ENCODE peak calls at places on chromosomes 5 and 9, in four cellular contexts. One of them, this sample, is unnamed.

GRCh38 chr5:143401846-143402463 is 1.5 kb downstream of the NR3C1 start:
- DNase-seq in SK-N-SH: no peak
- DNase-seq in GM12878: no peak
- DNase-seq in A549: peak; percentile 70
- DNase-seq in this sample: peak; percentile 47

GRCh38 chr9:84575705-84576104 is 93.8 kb upstream of the NTRK2 start:
- DNase-seq in SK-N-SH: no peak
- DNase-seq in A549: no peak
- DNase-seq in GM12878: no peak
- DNase-seq in this sample: no peak

GRCh38 chr5:2135354-2135753 is 252.6 kb upstream of the IRX4 start:
- DNase-seq in A549: no peak
- DNase-seq in GM12878: no peak
- DNase-seq in SK-N-SH: no peak
- DNase-seq in this sample: no peak

GRCh38 chr5:181159286-181160143 is 12.1 kb downstream of the OR2V2 start:
- DNase-seq in SK-N-SH: peak; percentile 82
- DNase-seq in GM12878: no peak
- DNase-seq in A549: peak; percentile 87
- DNase-seq in this sample: peak; percentile 53

GRCh38 chr9:93960221-93960970 is 5.2 kb upstream of the BARX1 start:
- DNase-seq in SK-N-SH: peak; percentile 60
- DNase-seq in GM12878: no peak
- DNase-seq in A549: no peak
- DNase-seq in this sample: no peak

GRCh38 chr9:99162759-99163364 is 57.9 kb downstream of the TGFBR1 start:
- DNase-seq in A549: peak; percentile 42
- DNase-seq in GM12878: no peak
- DNase-seq in SK-N-SH: peak; percentile 45
- DNase-seq in this sample: peak; percentile 62

GRCh38 chr5:113900831-113901230 is 387.3 kb downstream of the YTHDC2 start:
- DNase-seq in GM12878: no peak
- DNase-seq in A549: no peak
- DNase-seq in SK-N-SH: no peak
- DNase-seq in this sample: no peak

GRCh38 chr9:136220017-136220729 is 15.2 kb upstream of the LHX3 start:
- DNase-seq in A549: peak; percentile 44
- DNase-seq in SK-N-SH: no peak
- DNase-seq in GM12878: no peak
- DNase-seq in this sample: no peak

GRCh38 chr5:79536193-79536906 is 22.4 kb upstream of the HOMER1 start:
- DNase-seq in SK-N-SH: no peak
- DNase-seq in GM12878: no peak
- DNase-seq in A549: no peak
- DNase-seq in this sample: no peak

GRCh38 chr5:128052764-128053163 is 30.8 kb upstream of the SLC12A2 start:
- DNase-seq in A549: no peak
- DNase-seq in SK-N-SH: no peak
- DNase-seq in GM12878: no peak
- DNase-seq in this sample: no peak

GRCh38 chr5:150789943-150790611 is 11.5 kb downstream of the SMIM3 start:
- DNase-seq in A549: peak; percentile 16
- DNase-seq in SK-N-SH: no peak
- DNase-seq in GM12878: peak; percentile 54
- DNase-seq in this sample: peak; percentile 87

GRCh38 chr5:139272471-139273321 is 20.8 kb upstream of the MATR3 start:
- DNase-seq in GM12878: no peak
- DNase-seq in A549: no peak
- DNase-seq in SK-N-SH: no peak
- DNase-seq in this sample: no peak

GRCh38 chr5:133489632-133490031 is 122.7 kb downstream of the FSTL4 start:
- DNase-seq in SK-N-SH: no peak
- DNase-seq in GM12878: no peak
- DNase-seq in A549: peak; percentile 40
- DNase-seq in this sample: no peak

GRCh38 chr5:107103522-107103921 is 567.2 kb downstream of the EFNA5 start:
- DNase-seq in A549: no peak
- DNase-seq in GM12878: no peak
- DNase-seq in SK-N-SH: no peak
- DNase-seq in this sample: no peak

GRCh38 chr5:65854931-65855330 is 71.4 kb upstream of the ERBIN start:
- DNase-seq in SK-N-SH: no peak
- DNase-seq in A549: no peak
- DNase-seq in GM12878: no peak
- DNase-seq in this sample: no peak

GRCh38 chr5:38367410-38367809 is 109.1 kb downstream of the EGFLAM start:
- DNase-seq in SK-N-SH: no peak
- DNase-seq in A549: no peak
- DNase-seq in GM12878: no peak
- DNase-seq in this sample: no peak

GRCh38 chr9:6460189-6460768 is 47.3 kb downstream of the UHRF2 start:
- DNase-seq in SK-N-SH: no peak
- DNase-seq in GM12878: no peak
- DNase-seq in A549: no peak
- DNase-seq in this sample: no peak

GRCh38 chr9:135167356-135167755 is 79.9 kb downstream of the OLFM1 start:
- DNase-seq in GM12878: no peak
- DNase-seq in A549: no peak
- DNase-seq in SK-N-SH: no peak
- DNase-seq in this sample: no peak

GRCh38 chr5:150245111-150245789 is 44.3 kb downstream of the CAMK2A start:
- DNase-seq in A549: no peak
- DNase-seq in GM12878: no peak
- DNase-seq in SK-N-SH: peak; percentile 92
- DNase-seq in this sample: no peak

GRCh38 chr5:53006920-53007890 is 18.1 kb downstream of the ITGA2 start:
- DNase-seq in A549: no peak
- DNase-seq in GM12878: no peak
- DNase-seq in SK-N-SH: no peak
- DNase-seq in this sample: peak; percentile 51

GRCh38 chr5:181173420-181174342 is 26.3 kb downstream of the OR2V2 start:
- DNase-seq in A549: peak; percentile 99
- DNase-seq in SK-N-SH: peak; percentile 59
- DNase-seq in GM12878: peak; percentile 84
- DNase-seq in this sample: peak; percentile 43

GRCh38 chr5:179919487-179920060 is 11.9 kb upstream of the TBC1D9B start:
- DNase-seq in A549: no peak
- DNase-seq in GM12878: no peak
- DNase-seq in SK-N-SH: no peak
- DNase-seq in this sample: no peak
- H3K4me3 ChIP-seq in A549: no peak overlapping the region
- H3K4me3 ChIP-seq in GM12878: no peak overlapping the region
- H3K4me3 ChIP-seq in SK-N-SH: no peak overlapping the region
- H3K4me3 ChIP-seq in this sample: no peak overlapping the region

GRCh38 chr5:166716856-166717492 is 1574.5 kb upstream of the WWC1 start:
- DNase-seq in GM12878: no peak
- DNase-seq in SK-N-SH: no peak
- DNase-seq in A549: no peak
- DNase-seq in this sample: no peak
- TF ChIP-seq MAX in GM12878: no peak
- TF ChIP-seq MAX in SK-N-SH: no peak
- TF ChIP-seq MAX in A549: no peak
- TF ChIP-seq MAX in this sample: no peak

DNA sequence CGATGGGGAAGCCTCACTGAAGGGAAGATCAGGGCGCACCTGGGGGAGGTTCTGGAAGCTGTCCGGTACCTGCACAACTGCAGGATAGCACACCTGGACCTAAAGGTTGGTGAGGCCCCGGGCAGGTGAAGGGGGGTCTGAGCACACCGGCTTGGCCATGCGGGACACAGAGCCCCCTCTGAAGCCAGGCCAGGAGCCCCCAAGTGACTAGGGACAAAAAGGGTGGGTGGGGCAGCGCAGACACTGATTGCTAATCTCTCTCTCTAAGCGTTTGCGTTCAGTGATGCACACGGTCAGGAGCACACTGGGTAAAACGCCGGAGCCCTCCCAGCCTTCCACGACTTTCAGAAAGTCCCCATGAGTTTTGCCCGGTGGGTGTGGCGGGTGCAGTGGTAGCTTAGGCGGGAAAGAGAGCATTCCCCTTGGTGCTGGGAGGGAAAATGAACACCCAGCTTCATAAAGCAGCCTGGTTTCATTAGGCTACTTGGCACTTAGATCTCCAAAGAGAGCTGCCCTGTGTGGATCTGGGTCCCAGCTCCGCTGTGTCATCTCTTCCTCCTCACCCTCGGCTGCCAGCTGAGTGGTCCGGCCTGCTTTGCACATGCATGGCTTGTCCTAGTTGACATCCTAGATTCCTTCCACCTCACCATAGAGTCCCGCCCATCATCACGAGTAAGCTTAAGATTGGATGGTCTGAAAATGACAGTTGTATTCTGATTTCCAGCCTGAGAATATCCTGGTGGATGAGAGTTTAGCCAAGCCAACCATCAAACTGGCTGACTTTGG is 74.2 kb upstream of the OTULINL start:
- DNase-seq in SK-N-SH: no peak
- DNase-seq in GM12878: no peak
- DNase-seq in A549: no peak
- DNase-seq in this sample: no peak
- H3K4me3 ChIP-seq in SK-N-SH: no peak overlapping the region
- H3K4me3 ChIP-seq in GM12878: no peak overlapping the region
- H3K4me3 ChIP-seq in A549: no peak overlapping the region
- H3K4me3 ChIP-seq in this sample: no peak overlapping the region

DNA sequence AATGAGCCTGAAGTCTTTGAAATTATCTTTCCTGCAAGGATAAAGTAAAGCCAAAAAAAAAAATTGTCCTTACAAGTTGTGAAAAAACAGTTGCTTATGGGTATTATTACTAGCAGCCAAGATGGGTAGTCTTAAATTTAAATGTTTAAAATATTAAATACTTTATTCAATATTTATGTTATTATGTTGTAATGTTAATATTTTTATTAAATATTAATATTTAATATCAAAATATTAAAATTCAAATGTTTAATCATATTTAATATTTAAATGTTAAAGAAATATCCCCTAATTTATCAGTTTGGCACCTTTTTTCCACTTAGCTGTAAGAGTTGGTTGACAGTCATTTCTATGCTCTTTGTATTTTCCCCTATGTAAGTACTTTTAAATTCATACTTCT is 86.1 kb downstream of the PCSK5 start:
- DNase-seq in SK-N-SH: no peak
- DNase-seq in A549: no peak
- DNase-seq in GM12878: no peak
- DNase-seq in this sample: no peak
- TF ChIP-seq MAX in SK-N-SH: no peak
- TF ChIP-seq MAX in A549: no peak
- TF ChIP-seq MAX in GM12878: no peak
- TF ChIP-seq MAX in this sample: no peak

DNA sequence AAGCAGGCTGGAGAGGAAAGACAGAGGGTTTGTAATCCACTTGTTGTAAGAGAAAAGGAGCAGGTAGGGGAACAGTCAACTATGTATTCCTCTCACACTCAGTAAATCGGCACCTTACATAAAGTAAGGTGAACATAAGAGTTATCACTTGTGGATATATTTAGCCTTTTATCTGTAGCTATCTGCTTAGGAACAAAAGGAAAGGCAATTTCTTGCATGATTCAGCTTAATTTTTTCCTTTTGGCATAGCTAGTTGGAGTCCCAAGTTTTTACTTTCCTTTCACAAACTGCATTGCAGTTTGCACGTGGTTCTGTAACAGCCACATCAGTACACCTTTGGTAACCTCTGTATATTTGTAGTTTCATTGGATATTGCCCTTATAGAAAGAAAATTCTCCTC is 250.9 kb upstream of the PIK3R1 start:
- DNase-seq in A549: no peak
- DNase-seq in SK-N-SH: no peak
- DNase-seq in GM12878: no peak
- DNase-seq in this sample: no peak
- H3K4me3 ChIP-seq in A549: no peak overlapping the region
- H3K4me3 ChIP-seq in SK-N-SH: no peak overlapping the region
- H3K4me3 ChIP-seq in GM12878: no peak overlapping the region
- H3K4me3 ChIP-seq in this sample: no peak overlapping the region

GRCh38 chr5:126104951-126105350 is 318.3 kb upstream of the GRAMD2B start:
- DNase-seq in SK-N-SH: no peak
- DNase-seq in A549: no peak
- DNase-seq in GM12878: no peak
- DNase-seq in this sample: no peak
- TF ChIP-seq MAX in SK-N-SH: no peak
- TF ChIP-seq MAX in A549: no peak
- TF ChIP-seq MAX in GM12878: no peak
- TF ChIP-seq MAX in this sample: no peak

GRCh38 chr9:19493845-19494244 is 85.0 kb downstream of the ACER2 start:
- DNase-seq in GM12878: no peak
- DNase-seq in A549: no peak
- DNase-seq in SK-N-SH: no peak
- DNase-seq in this sample: no peak
- H3K4me3 ChIP-seq in GM12878: no peak overlapping the region
- H3K4me3 ChIP-seq in A549: no peak overlapping the region
- H3K4me3 ChIP-seq in SK-N-SH: peak overlapping the region; percentile 45
- H3K4me3 ChIP-seq in this sample: no peak overlapping the region

GRCh38 chr9:111572945-111573604 is 26.4 kb downstream of the PTGR1 start:
- DNase-seq in A549: no peak
- DNase-seq in SK-N-SH: no peak
- DNase-seq in GM12878: no peak
- DNase-seq in this sample: no peak
- TF ChIP-seq MAX in A549: no peak
- TF ChIP-seq MAX in SK-N-SH: no peak
- TF ChIP-seq MAX in GM12878: no peak
- TF ChIP-seq MAX in this sample: no peak

DNA sequence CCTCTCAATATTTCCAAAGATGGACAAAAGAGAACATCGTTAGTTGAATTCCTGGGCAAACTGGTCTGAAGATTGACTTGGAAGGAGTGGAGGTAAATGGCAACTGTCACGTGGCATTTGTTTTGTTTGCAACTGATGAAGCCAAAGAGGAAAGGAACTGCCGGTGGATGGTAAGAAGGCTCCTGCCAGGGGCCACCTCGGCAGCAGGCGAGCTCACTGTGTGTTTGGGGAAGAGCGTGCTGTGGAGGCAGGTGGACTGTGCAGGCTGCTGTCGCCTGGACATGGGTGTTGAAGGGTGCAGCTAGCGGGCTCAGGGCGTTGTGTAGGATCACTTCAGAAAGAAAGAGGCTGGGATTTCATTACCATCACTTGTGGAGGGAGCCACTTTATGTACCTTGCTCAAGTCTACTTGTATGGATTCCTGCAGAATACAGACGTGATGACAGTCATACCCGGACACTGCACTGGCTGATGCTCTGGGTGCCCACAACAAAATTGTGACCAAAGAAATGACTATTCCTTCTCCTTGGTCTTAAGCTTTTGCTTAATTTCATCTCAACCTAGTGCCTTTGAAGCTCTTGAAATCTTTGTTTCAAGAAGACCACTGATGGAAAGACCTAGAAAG is 72.7 kb downstream of the MAP1B start:
- DNase-seq in A549: no peak
- DNase-seq in SK-N-SH: no peak
- DNase-seq in GM12878: no peak
- DNase-seq in this sample: no peak
- H3K4me3 ChIP-seq in A549: no peak overlapping the region
- H3K4me3 ChIP-seq in SK-N-SH: no peak overlapping the region
- H3K4me3 ChIP-seq in GM12878: no peak overlapping the region
- H3K4me3 ChIP-seq in this sample: no peak overlapping the region

This sample was measured in endothelial cell of umbilical vein.